ENCODE peak calls at places on chromosome 3, in six cellular contexts. X is thyroid gland, D is MCF 10A, F is left colon, P is GM13976, E is ELF-1. L is an unnamed sample.

GRCh38 chr3:40299721-40300335 is 9.7 kb upstream of the EIF1B start:
- DNase-seq in X (no peak), D (peak), F (no peak), P (no peak), E (no peak), L (no peak)

GRCh38 chr3:29212789-29213433 is 68.0 kb upstream of the RBMS3 start:
- DNase-seq in X (no peak), D (no peak), F (no peak), P (no peak), E (no peak), L (peak)

GRCh38 chr3:38454884-38455638 is 1.4 kb downstream of the ACVR2B start:
- DNase-seq in X (peak), D (peak), F (peak), P (peak), E (peak), L (peak)

GRCh38 chr3:4983739-4984510 is 4.7 kb downstream of the BHLHE40 start:
- DNase-seq in X (no peak), D (peak), F (peak), P (peak), E (peak), L (peak)

GRCh38 chr3:65979152-65979551 is 59.6 kb downstream of the MAGI1 start:
- DNase-seq in X (no peak), D (no peak), F (no peak), P (no peak), E (peak), L (peak)

GRCh38 chr3:53180305-53181023 is 19.5 kb downstream of the PRKCD start:
- DNase-seq in X (no peak), D (no peak), F (no peak), P (peak), E (no peak), L (no peak)

GRCh38 chr3:43161684-43162512 is 56.0 kb upstream of the POMGNT2 start:
- DNase-seq in X (no peak), D (peak), F (no peak), P (peak), E (peak), L (peak)

GRCh38 chr3:53155763-53156162 is 5.2 kb upstream of the PRKCD start:
- DNase-seq in X (peak), D (no peak), F (peak), P (no peak), E (no peak), L (peak)

GRCh38 chr3:194133661-194134230 is 2.2 kb upstream of the HES1 start:
- DNase-seq in X (peak), D (peak), F (peak), P (no peak), E (peak), L (peak)

GRCh38 chr3:132284756-132285619 is 32.2 kb upstream of the ACP3 start:
- DNase-seq in X (no peak), D (no peak), F (no peak), P (no peak), E (peak), L (no peak)

GRCh38 chr3:52851348-52851747 is 16.5 kb upstream of the MUSTN1 start:
- DNase-seq in X (peak), D (peak), F (no peak), P (peak), E (peak), L (peak)

GRCh38 chr3:38227989-38228388 is 37.6 kb upstream of the SLC22A13 start:
- DNase-seq in X (no peak), D (peak), F (no peak), P (no peak), E (no peak), L (peak)

GRCh38 chr3:32138545-32139104 is 32.2 kb downstream of the GPD1L start:
- DNase-seq in X (no peak), D (no peak), F (no peak), P (no peak), E (no peak), L (peak)

GRCh38 chr3:100954990-100955389 is 38.2 kb downstream of the ABI3BP start:
- DNase-seq in X (peak), D (peak), F (no peak), P (no peak), E (no peak), L (peak)

GRCh38 chr3:33063651-33064051 is 33.3 kb downstream of the GLB1 start:
- DNase-seq in X (no peak), D (no peak), F (no peak), P (no peak), E (no peak), L (no peak)

GRCh38 chr3:77039606-77040553 is at the start of gene ROBO2:
- DNase-seq in X (peak), D (no peak), F (no peak), P (peak), E (peak), L (peak)

GRCh38 chr3:16513141-16514020 is at the start of gene RFTN1:
- DNase-seq in X (peak), D (peak), F (no peak), P (peak), E (peak), L (peak)

GRCh38 chr3:109137766-109138165 is 1.2 kb downstream of the C3orf85 start:
- DNase-seq in X (no peak), D (no peak), F (no peak), P (no peak), E (no peak), L (no peak)

GRCh38 chr3:33645060-33645841 is 72.8 kb downstream of the CLASP2 start:
- DNase-seq in X (no peak), D (peak), F (no peak), P (no peak), E (no peak), L (peak)

GRCh38 chr3:13644341-13645082 is 95.6 kb downstream of the FBLN2 start:
- DNase-seq in X (no peak), D (no peak), F (no peak), P (no peak), E (no peak), L (peak)

GRCh38 chr3:58214484-58215316 is 3.9 kb upstream of the DNASE1L3 start:
- DNase-seq in X (no peak), D (peak), F (no peak), P (peak), E (peak), L (peak)

GRCh38 chr3:170741756-170742530 is 128.1 kb downstream of the RPL22L1 start:
- DNase-seq in X (no peak), D (no peak), F (no peak), P (no peak), E (peak), L (peak)

GRCh38 chr3:37053753-37054152 is 60.4 kb downstream of the MLH1 start:
- DNase-seq in X (no peak), D (no peak), F (no peak), P (no peak), E (no peak), L (no peak)

GRCh38 chr3:89260721-89261120 is 153.3 kb downstream of the EPHA3 start:
- DNase-seq in X (no peak), D (no peak), F (no peak), P (no peak), E (no peak), L (no peak)

GRCh38 chr3:66618066-66618465 is 117.2 kb upstream of the LRIG1 start:
- DNase-seq in X (no peak), D (no peak), F (no peak), P (no peak), E (no peak), L (no peak)

GRCh38 chr3:45795882-45796765 is at the start of gene SLC6A20:
- DNase-seq in X (no peak), D (no peak), F (peak), P (peak), E (peak), L (peak)

GRCh38 chr3:190429681-190430080 is 20.0 kb downstream of the TMEM207 start:
- DNase-seq in X (no peak), D (no peak), F (no peak), P (no peak), E (no peak), L (peak)

GRCh38 chr3:71591106-71591505 is 7.6 kb upstream of the FOXP1 start:
- DNase-seq in X (no peak), D (no peak), F (no peak), P (no peak), E (no peak), L (no peak)

GRCh38 chr3:46276497-46277099 is 34.3 kb downstream of the CCR3 start:
- DNase-seq in X (peak), D (peak), F (peak), P (peak), E (peak), L (peak)

GRCh38 chr3:141878812-141879211 is 2.4 kb downstream of the ATP1B3 start:
- DNase-seq in X (no peak), D (peak), F (no peak), P (no peak), E (no peak), L (peak)

GRCh38 chr3:188176476-188176875 is 22.5 kb downstream of the LPP start:
- DNase-seq in X (no peak), D (no peak), F (no peak), P (no peak), E (no peak), L (no peak)

GRCh38 chr3:100893590-100893989 is 99.6 kb downstream of the ABI3BP start:
- DNase-seq in X (peak), D (peak), F (no peak), P (no peak), E (peak), L (peak)

GRCh38 chr3:98657429-98657828 is 64.0 kb upstream of the CPOX start:
- DNase-seq in X (peak), D (no peak), F (no peak), P (peak), E (peak), L (peak)

GRCh38 chr3:38669668-38670067 is 20.2 kb upstream of the SCN5A start:
- DNase-seq in X (no peak), D (no peak), F (no peak), P (no peak), E (no peak), L (no peak)

GRCh38 chr3:125072310-125072709 is 16.5 kb upstream of the HEG1 start:
- DNase-seq in X (peak), D (no peak), F (no peak), P (no peak), E (no peak), L (no peak)

L was measured in bronchial epithelial cell.